ENCODE peak calls at places on chromosomes 5 and 9, in six cellular contexts. M is transverse colon, G is adrenal gland, Z is ovary, V is neural progenitor cell, Q is tibial artery. S is an unnamed sample.

GRCh38 chr9:134413890-134414731 is 87.9 kb downstream of the RXRA start:
- DNase-seq in M (peak), G (peak), Z (no peak), V (no peak), Q (no peak), S (no peak)

GRCh38 chr9:106644661-106645060 is 218.3 kb upstream of the ZNF462 start:
- DNase-seq in M (no peak), G (no peak), Z (no peak), V (no peak), Q (no peak), S (no peak)

GRCh38 chr5:115510145-115510640 is 34.4 kb downstream of the FEM1C start:
- DNase-seq in M (no peak), G (no peak), Z (no peak), V (no peak), Q (no peak), S (no peak)

GRCh38 chr5:1543398-1544293 is 19.9 kb upstream of the LPCAT1 start:
- DNase-seq in M (no peak), G (no peak), Z (no peak), V (no peak), Q (no peak), S (peak)

GRCh38 chr9:2676466-2676865 is 40.8 kb upstream of the KCNV2 start:
- DNase-seq in M (no peak), G (no peak), Z (no peak), V (no peak), Q (no peak), S (no peak)

GRCh38 chr5:145704724-145705123 is 130.4 kb downstream of the PRELID2 start:
- DNase-seq in M (no peak), G (no peak), Z (no peak), V (peak), Q (no peak), S (no peak)

GRCh38 chr5:131944700-131945550 is 538 bp downstream of the MEIKIN start:
- DNase-seq in M (no peak), G (no peak), Z (no peak), V (no peak), Q (no peak), S (no peak)

GRCh38 chr9:13845460-13845859 is 468.5 kb downstream of the NFIB start:
- DNase-seq in M (no peak), G (no peak), Z (no peak), V (no peak), Q (no peak), S (no peak)

GRCh38 chr5:86546582-86546981 is 71.2 kb upstream of the COX7C start:
- DNase-seq in M (no peak), G (no peak), Z (no peak), V (no peak), Q (no peak), S (no peak)

GRCh38 chr9:5799314-5799713 is 33.6 kb downstream of the ERMP1 start:
- DNase-seq in M (no peak), G (no peak), Z (no peak), V (peak), Q (no peak), S (no peak)

GRCh38 chr5:59116231-59116900 is 533.5 kb downstream of the RAB3C start:
- DNase-seq in M (no peak), G (no peak), Z (no peak), V (no peak), Q (no peak), S (no peak)

GRCh38 chr5:139443766-139444473 is 4.6 kb upstream of the DNAJC18 start:
- DNase-seq in M (no peak), G (no peak), Z (no peak), V (no peak), Q (no peak), S (no peak)

GRCh38 chr9:133732351-133733073 is 5.6 kb downstream of the SARDH start:
- DNase-seq in M (no peak), G (no peak), Z (peak), V (peak), Q (no peak), S (peak)

GRCh38 chr9:131111186-131111853 is 14.1 kb upstream of the NUP214 start:
- DNase-seq in M (no peak), G (no peak), Z (no peak), V (peak), Q (no peak), S (no peak)

GRCh38 chr5:127832057-127832456 is 128.9 kb downstream of the CCDC192 start:
- DNase-seq in M (no peak), G (no peak), Z (no peak), V (no peak), Q (no peak), S (no peak)

GRCh38 chr9:133003671-133004090 is 25.2 kb downstream of the GFI1B start:
- DNase-seq in M (no peak), G (no peak), Z (no peak), V (peak), Q (no peak), S (no peak)

GRCh38 chr5:78490709-78491485 is 130.5 kb downstream of the SCAMP1 start:
- DNase-seq in M (no peak), G (no peak), Z (no peak), V (no peak), Q (no peak), S (no peak)

GRCh38 chr9:136185066-136185465 is 19.9 kb downstream of the LHX3 start:
- DNase-seq in M (no peak), G (no peak), Z (no peak), V (no peak), Q (no peak), S (no peak)

GRCh38 chr5:160105686-160106085 is 13.6 kb downstream of the PWWP2A start:
- DNase-seq in M (no peak), G (no peak), Z (no peak), V (no peak), Q (no peak), S (no peak)

GRCh38 chr9:89889865-89890264 is 285.1 kb downstream of the GADD45G start:
- DNase-seq in M (no peak), G (no peak), Z (no peak), V (no peak), Q (no peak), S (no peak)

GRCh38 chr5:9976621-9977020 is 273.1 kb downstream of the ATPSCKMT start:
- DNase-seq in M (no peak), G (no peak), Z (no peak), V (no peak), Q (no peak), S (no peak)

GRCh38 chr9:130789747-130790672 is 45.0 kb upstream of the ABL1 start:
- DNase-seq in M (no peak), G (no peak), Z (no peak), V (no peak), Q (no peak), S (no peak)

DNA sequence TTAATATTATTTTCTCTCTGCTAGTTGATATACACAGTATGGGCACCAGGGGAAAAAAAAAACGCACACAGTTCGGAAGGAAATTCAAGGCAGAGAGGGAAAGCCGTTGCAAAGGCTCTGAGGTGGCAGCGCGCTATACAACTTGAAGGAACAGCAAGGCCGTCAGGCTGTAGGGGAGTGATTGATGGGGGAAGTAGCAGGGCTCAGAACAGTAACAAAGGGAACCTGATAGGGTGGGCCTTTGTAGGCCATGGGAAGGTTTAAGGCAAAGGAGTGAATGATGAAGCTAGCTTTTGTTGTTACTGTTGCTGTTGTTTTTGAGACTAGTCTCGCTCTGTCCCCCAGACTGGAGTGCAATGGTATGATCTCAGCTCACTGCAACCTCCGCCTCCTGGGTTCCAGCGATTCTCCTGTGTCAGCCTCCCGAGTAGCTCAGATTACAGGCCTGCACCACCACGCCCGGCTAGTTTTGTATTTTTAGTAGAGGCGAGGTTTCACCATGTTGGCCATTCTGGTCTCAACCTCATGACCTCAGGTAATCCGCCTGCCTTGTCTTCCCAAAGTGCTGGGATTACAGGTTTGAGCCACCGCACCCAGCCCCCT is 27.0 kb downstream of the AQP7 start:
- DNase-seq in M (no peak), G (no peak), Z (no peak), V (peak), Q (no peak), S (no peak)
- TF ChIP-seq CTCF in M (peak), G (no peak), Z (no peak), V (no peak), Q (no peak), S (no peak)

DNA sequence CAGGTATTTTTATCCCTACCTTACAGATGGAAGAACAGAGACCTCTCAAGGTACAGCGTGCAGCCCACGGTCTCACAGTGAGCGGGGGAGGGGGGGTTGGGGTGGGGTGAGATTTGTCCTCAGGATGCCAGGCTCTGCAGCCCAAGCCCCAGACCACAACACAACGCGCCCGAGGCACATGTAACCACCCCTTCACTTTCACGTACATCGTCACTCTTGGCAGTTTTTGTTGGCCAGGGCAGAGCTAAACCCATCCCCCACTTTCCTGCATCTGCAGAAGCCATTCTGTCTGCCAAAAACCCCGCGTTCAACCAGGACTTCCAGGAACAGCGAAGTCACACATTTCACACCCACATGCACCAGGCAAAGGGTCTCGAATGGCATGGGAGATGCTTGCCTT is 9.4 kb upstream of the SMIM23 start:
- DNase-seq in M (no peak), G (no peak), Z (no peak), V (no peak), Q (no peak), S (no peak)
- H3K27ac ChIP-seq in M (no peak), G (no peak), Z (no peak), V (no peak), Q (no peak), S (no peak)

DNA sequence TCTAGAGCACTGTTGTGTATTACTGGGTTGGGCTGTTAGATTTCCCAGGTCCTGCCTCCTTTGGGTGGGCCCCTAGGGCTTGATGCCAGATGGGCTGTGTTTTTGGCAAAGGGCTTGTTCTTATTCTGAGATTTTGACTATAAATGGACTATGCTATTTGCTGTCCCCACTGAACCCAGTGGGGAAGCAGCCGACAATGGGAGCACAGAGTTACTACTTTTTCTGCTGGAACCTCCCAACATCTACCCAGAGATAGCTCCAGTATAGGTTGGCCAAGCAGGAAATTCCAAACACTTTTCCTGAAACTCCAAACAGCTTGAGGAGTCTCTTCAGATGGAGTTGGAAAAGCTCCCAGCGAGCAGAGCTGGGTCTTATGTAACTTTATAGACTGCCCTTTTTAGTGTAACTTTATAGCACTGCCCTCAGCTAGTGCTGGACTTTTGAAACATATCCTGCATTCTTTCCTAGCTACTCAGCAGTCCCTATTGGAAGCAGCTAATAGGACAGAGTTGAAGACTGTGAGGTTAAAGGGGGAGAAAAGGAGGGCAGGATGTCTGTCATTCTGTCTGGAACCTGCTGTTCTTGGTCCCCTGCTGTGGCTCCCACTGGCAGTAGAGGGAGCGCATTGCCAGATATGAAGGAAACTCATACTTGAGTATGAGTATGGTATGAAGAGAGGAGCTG is 21.0 kb downstream of the RUSC2 start:
- DNase-seq in M (peak), G (peak), Z (peak), V (no peak), Q (peak), S (peak)
- TF ChIP-seq CTCF in M (no peak), G (no peak), Z (no peak), V (no peak), Q (peak), S (no peak)

GRCh38 chr5:69189162-69190086 is at the start of gene CENPH:
- DNase-seq in M (peak), G (peak), Z (peak), V (peak), Q (peak), S (peak)

GRCh38 chr5:69187342-69187741 is 2.0 kb upstream of the CENPH start:
- DNase-seq in M (no peak), G (no peak), Z (no peak), V (no peak), Q (no peak), S (no peak)

GRCh38 chr5:69188811-69189161 is 597 bp upstream of the CENPH start:
- DNase-seq in M (no peak), G (no peak), Z (no peak), V (no peak), Q (no peak), S (no peak)
- H3K27ac ChIP-seq in M (peak), G (peak), Z (no peak), V (peak), Q (peak), S (peak)

GRCh38 chr9:35236692-35237091 is 74.9 kb downstream of the UNC13B start:
- DNase-seq in M (peak), G (no peak), Z (no peak), V (no peak), Q (no peak), S (no peak)
- TF ChIP-seq CTCF in M (no peak), G (no peak), Z (no peak), V (no peak), Q (no peak), S (no peak)

DNA sequence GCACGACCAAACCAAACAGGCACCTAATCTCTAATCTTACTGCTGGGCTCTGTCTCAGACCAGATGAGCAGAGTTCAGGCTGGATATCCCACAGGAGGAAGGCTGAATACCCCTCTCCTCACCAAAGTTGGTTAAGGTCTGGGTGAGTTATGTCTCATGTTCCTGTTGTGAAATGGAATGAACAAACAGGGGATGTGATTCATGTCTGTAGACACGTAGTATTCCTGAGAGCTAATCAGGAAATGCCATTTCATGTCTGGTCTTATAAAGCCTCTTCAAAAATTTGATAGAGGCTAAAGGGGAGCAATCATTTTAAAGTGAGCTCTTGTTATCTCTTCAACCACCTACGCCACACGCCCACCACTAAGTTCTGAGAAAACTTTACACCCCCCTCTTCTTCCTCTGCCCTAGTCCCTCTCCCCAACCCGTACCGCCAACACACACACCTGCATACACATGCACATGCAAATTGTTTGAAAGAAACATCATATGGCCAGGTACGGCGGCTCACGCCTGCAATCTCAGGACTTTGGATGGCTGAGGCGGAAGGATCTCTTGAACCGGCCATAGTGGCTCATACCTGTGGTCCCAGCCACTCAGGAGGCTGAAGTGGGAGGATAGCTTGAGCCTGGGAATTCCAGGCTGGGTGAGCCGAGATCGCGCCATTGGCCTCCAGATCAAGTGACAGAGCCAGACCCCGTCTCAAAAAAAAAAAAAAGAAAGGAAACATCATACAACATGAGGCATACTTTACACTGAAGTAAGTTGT is 69.8 kb upstream of the RAI14 start:
- DNase-seq in M (no peak), G (no peak), Z (no peak), V (no peak), Q (no peak), S (no peak)
- H3K27ac ChIP-seq in M (no peak), G (no peak), Z (no peak), V (no peak), Q (no peak), S (no peak)

S was measured in coronary artery.